ENCODE peak calls at places on chromosome 2, in eight cellular contexts. One of them, this sample, is unnamed.
A peak's percentile ranks its signal among the peaks of the same experiment; 100 is the strongest.

GRCh38 chr2:145874466-145874865 is 1354.5 kb upstream of the ZEB2 start:
- DNase-seq in coronary artery: no peak
- DNase-seq in RWPE1: peak; percentile 4
- DNase-seq in AG04450: peak; percentile 16
- DNase-seq in AG09319: no peak
- DNase-seq in tibial nerve: no peak
- DNase-seq in GM12864: no peak
- DNase-seq in Calu3: no peak
- DNase-seq in this sample: no peak

GRCh38 chr2:230913812-230914211 is 11.2 kb downstream of the GPR55 start:
- DNase-seq in RWPE1: no peak
- DNase-seq in Calu3: no peak
- DNase-seq in tibial nerve: no peak
- DNase-seq in coronary artery: no peak
- DNase-seq in AG04450: no peak
- DNase-seq in GM12864: no peak
- DNase-seq in AG09319: no peak
- DNase-seq in this sample: no peak

GRCh38 chr2:178863856-178864620 is 56.8 kb upstream of the TTN start:
- DNase-seq in Calu3: no peak
- DNase-seq in tibial nerve: no peak
- DNase-seq in AG09319: no peak
- DNase-seq in coronary artery: peak; percentile 82
- DNase-seq in AG04450: no peak
- DNase-seq in GM12864: no peak
- DNase-seq in RWPE1: peak; percentile 9
- DNase-seq in this sample: no peak

GRCh38 chr2:43269706-43270105 is 43.3 kb upstream of the ZFP36L2 start:
- DNase-seq in AG04450: no peak
- DNase-seq in AG09319: peak; percentile 35
- DNase-seq in tibial nerve: peak; percentile 93
- DNase-seq in RWPE1: no peak
- DNase-seq in GM12864: no peak
- DNase-seq in coronary artery: peak; percentile 92
- DNase-seq in Calu3: no peak
- DNase-seq in this sample: no peak

GRCh38 chr2:26175716-26176615 is 3.1 kb downstream of the GAREM2 start:
- DNase-seq in AG09319: no peak
- DNase-seq in AG04450: no peak
- DNase-seq in Calu3: no peak
- DNase-seq in RWPE1: no peak
- DNase-seq in coronary artery: peak; percentile 69
- DNase-seq in tibial nerve: no peak
- DNase-seq in GM12864: no peak
- DNase-seq in this sample: peak; percentile 38

GRCh38 chr2:166106431-166107015 is 21.3 kb downstream of the SCN1A start:
- DNase-seq in Calu3: no peak
- DNase-seq in RWPE1: no peak
- DNase-seq in tibial nerve: no peak
- DNase-seq in GM12864: no peak
- DNase-seq in AG04450: no peak
- DNase-seq in AG09319: no peak
- DNase-seq in coronary artery: no peak
- DNase-seq in this sample: no peak

GRCh38 chr2:69026026-69026425 is 13.0 kb downstream of the ANTXR1 start:
- DNase-seq in AG04450: no peak
- DNase-seq in GM12864: no peak
- DNase-seq in AG09319: no peak
- DNase-seq in Calu3: peak; percentile 66
- DNase-seq in coronary artery: no peak
- DNase-seq in tibial nerve: peak; percentile 60
- DNase-seq in RWPE1: no peak
- DNase-seq in this sample: no peak

GRCh38 chr2:217360781-217361485 is 501.1 kb upstream of the TNP1 start:
- DNase-seq in RWPE1: peak; percentile 83
- DNase-seq in AG04450: peak; percentile 65
- DNase-seq in tibial nerve: peak; percentile 24
- DNase-seq in GM12864: no peak
- DNase-seq in coronary artery: no peak
- DNase-seq in Calu3: no peak
- DNase-seq in AG09319: peak; percentile 40
- DNase-seq in this sample: no peak

GRCh38 chr2:164515746-164516145 is 105.5 kb downstream of the GRB14 start:
- DNase-seq in GM12864: no peak
- DNase-seq in Calu3: no peak
- DNase-seq in AG09319: no peak
- DNase-seq in tibial nerve: no peak
- DNase-seq in coronary artery: no peak
- DNase-seq in AG04450: no peak
- DNase-seq in RWPE1: no peak
- DNase-seq in this sample: no peak

GRCh38 chr2:175973373-175973772 is 28.7 kb downstream of the LNPK start:
- DNase-seq in tibial nerve: no peak
- DNase-seq in Calu3: no peak
- DNase-seq in RWPE1: no peak
- DNase-seq in coronary artery: no peak
- DNase-seq in AG09319: no peak
- DNase-seq in GM12864: no peak
- DNase-seq in AG04450: no peak
- DNase-seq in this sample: no peak

GRCh38 chr2:15874311-15874710 is 66.0 kb upstream of the MYCN start:
- DNase-seq in AG04450: no peak
- DNase-seq in RWPE1: no peak
- DNase-seq in Calu3: no peak
- DNase-seq in GM12864: no peak
- DNase-seq in tibial nerve: no peak
- DNase-seq in AG09319: no peak
- DNase-seq in coronary artery: no peak
- DNase-seq in this sample: no peak

GRCh38 chr2:240814280-240814679 is 5.7 kb downstream of the KIF1A start:
- DNase-seq in AG04450: no peak
- DNase-seq in GM12864: no peak
- DNase-seq in AG09319: no peak
- DNase-seq in tibial nerve: no peak
- DNase-seq in Calu3: no peak
- DNase-seq in coronary artery: no peak
- DNase-seq in RWPE1: no peak
- DNase-seq in this sample: no peak

GRCh38 chr2:219681301-219682290 is 54.2 kb downstream of the SLC4A3 start:
- DNase-seq in GM12864: no peak
- DNase-seq in RWPE1: no peak
- DNase-seq in Calu3: no peak
- DNase-seq in coronary artery: no peak
- DNase-seq in AG04450: no peak
- DNase-seq in tibial nerve: no peak
- DNase-seq in AG09319: no peak
- DNase-seq in this sample: no peak

GRCh38 chr2:42101641-42102605 is 54.1 kb downstream of the PKDCC start:
- DNase-seq in Calu3: peak; percentile 42
- DNase-seq in GM12864: peak; percentile 74
- DNase-seq in AG09319: no peak
- DNase-seq in coronary artery: no peak
- DNase-seq in tibial nerve: peak; percentile 65
- DNase-seq in AG04450: peak; percentile 80
- DNase-seq in RWPE1: no peak
- DNase-seq in this sample: peak; percentile 41

GRCh38 chr2:86002375-86002774 is 103.3 kb downstream of the POLR1A start:
- DNase-seq in tibial nerve: no peak
- DNase-seq in AG09319: no peak
- DNase-seq in Calu3: no peak
- DNase-seq in RWPE1: no peak
- DNase-seq in coronary artery: no peak
- DNase-seq in GM12864: no peak
- DNase-seq in AG04450: no peak
- DNase-seq in this sample: no peak

GRCh38 chr2:200567932-200568331 is 17.9 kb upstream of the AOX1 start:
- DNase-seq in Calu3: no peak
- DNase-seq in RWPE1: no peak
- DNase-seq in coronary artery: no peak
- DNase-seq in AG09319: no peak
- DNase-seq in tibial nerve: no peak
- DNase-seq in AG04450: no peak
- DNase-seq in GM12864: no peak
- DNase-seq in this sample: no peak

GRCh38 chr2:59167514-59167913 is 926.4 kb upstream of the FANCL start:
- DNase-seq in GM12864: no peak
- DNase-seq in AG09319: no peak
- DNase-seq in tibial nerve: no peak
- DNase-seq in RWPE1: no peak
- DNase-seq in coronary artery: no peak
- DNase-seq in Calu3: no peak
- DNase-seq in AG04450: no peak
- DNase-seq in this sample: no peak

GRCh38 chr2:96164459-96165184 is 19.4 kb upstream of the DUSP2 start:
- DNase-seq in AG04450: no peak
- DNase-seq in GM12864: peak; percentile 90
- DNase-seq in RWPE1: no peak
- DNase-seq in tibial nerve: no peak
- DNase-seq in coronary artery: no peak
- DNase-seq in Calu3: no peak
- DNase-seq in AG09319: no peak
- DNase-seq in this sample: no peak

GRCh38 chr2:113251118-113251517 is 27.6 kb downstream of the PAX8 start:
- DNase-seq in tibial nerve: no peak
- DNase-seq in GM12864: no peak
- DNase-seq in AG04450: no peak
- DNase-seq in Calu3: no peak
- DNase-seq in coronary artery: no peak
- DNase-seq in AG09319: no peak
- DNase-seq in RWPE1: no peak
- DNase-seq in this sample: no peak

GRCh38 chr2:57864926-57865325 is 181.7 kb upstream of the VRK2 start:
- DNase-seq in RWPE1: no peak
- DNase-seq in Calu3: no peak
- DNase-seq in AG09319: no peak
- DNase-seq in AG04450: no peak
- DNase-seq in GM12864: no peak
- DNase-seq in tibial nerve: no peak
- DNase-seq in coronary artery: no peak
- DNase-seq in this sample: no peak

GRCh38 chr2:118477111-118477517 is 370.3 kb downstream of the EN1 start:
- DNase-seq in AG04450: no peak
- DNase-seq in AG09319: no peak
- DNase-seq in tibial nerve: no peak
- DNase-seq in coronary artery: no peak
- DNase-seq in Calu3: no peak
- DNase-seq in GM12864: no peak
- DNase-seq in RWPE1: no peak
- DNase-seq in this sample: no peak

GRCh38 chr2:11746807-11747459 is 501 bp downstream of the LPIN1 start:
- DNase-seq in AG09319: no peak
- DNase-seq in tibial nerve: no peak
- DNase-seq in Calu3: no peak
- DNase-seq in AG04450: no peak
- DNase-seq in coronary artery: no peak
- DNase-seq in RWPE1: peak; percentile 45
- DNase-seq in GM12864: no peak
- DNase-seq in this sample: no peak
- TF ChIP-seq CTCF in AG09319: no peak
- TF ChIP-seq CTCF in tibial nerve: no peak
- TF ChIP-seq CTCF in Calu3: no peak
- TF ChIP-seq CTCF in AG04450: no peak
- TF ChIP-seq CTCF in coronary artery: no peak
- TF ChIP-seq CTCF in RWPE1: no peak
- TF ChIP-seq CTCF in GM12864: no peak
- TF ChIP-seq CTCF in this sample: no peak

GRCh38 chr2:168614291-168615018 is 158.4 kb downstream of the CERS6 start:
- DNase-seq in GM12864: no peak
- DNase-seq in tibial nerve: no peak
- DNase-seq in RWPE1: peak; percentile 59
- DNase-seq in coronary artery: no peak
- DNase-seq in AG09319: no peak
- DNase-seq in AG04450: no peak
- DNase-seq in Calu3: no peak
- DNase-seq in this sample: no peak
- TF ChIP-seq CTCF in GM12864: peak; percentile 48
- TF ChIP-seq CTCF in tibial nerve: no peak
- TF ChIP-seq CTCF in RWPE1: no peak
- TF ChIP-seq CTCF in coronary artery: no peak
- TF ChIP-seq CTCF in AG09319: peak; percentile 9
- TF ChIP-seq CTCF in AG04450: peak; percentile 13
- TF ChIP-seq CTCF in Calu3: no peak
- TF ChIP-seq CTCF in this sample: no peak

GRCh38 chr2:193963472-193964119 is 1693.4 kb upstream of the SLC39A10 start:
- DNase-seq in tibial nerve: no peak
- DNase-seq in coronary artery: no peak
- DNase-seq in RWPE1: peak; percentile 2
- DNase-seq in GM12864: no peak
- DNase-seq in AG09319: no peak
- DNase-seq in Calu3: peak; percentile 62
- DNase-seq in AG04450: no peak
- DNase-seq in this sample: no peak
- TF ChIP-seq CTCF in tibial nerve: no peak
- TF ChIP-seq CTCF in coronary artery: no peak
- TF ChIP-seq CTCF in RWPE1: peak; percentile 63
- TF ChIP-seq CTCF in GM12864: peak; percentile 42
- TF ChIP-seq CTCF in AG09319: peak; percentile 21
- TF ChIP-seq CTCF in Calu3: peak; percentile 61
- TF ChIP-seq CTCF in AG04450: peak; percentile 41
- TF ChIP-seq CTCF in this sample: peak; percentile 37

DNA sequence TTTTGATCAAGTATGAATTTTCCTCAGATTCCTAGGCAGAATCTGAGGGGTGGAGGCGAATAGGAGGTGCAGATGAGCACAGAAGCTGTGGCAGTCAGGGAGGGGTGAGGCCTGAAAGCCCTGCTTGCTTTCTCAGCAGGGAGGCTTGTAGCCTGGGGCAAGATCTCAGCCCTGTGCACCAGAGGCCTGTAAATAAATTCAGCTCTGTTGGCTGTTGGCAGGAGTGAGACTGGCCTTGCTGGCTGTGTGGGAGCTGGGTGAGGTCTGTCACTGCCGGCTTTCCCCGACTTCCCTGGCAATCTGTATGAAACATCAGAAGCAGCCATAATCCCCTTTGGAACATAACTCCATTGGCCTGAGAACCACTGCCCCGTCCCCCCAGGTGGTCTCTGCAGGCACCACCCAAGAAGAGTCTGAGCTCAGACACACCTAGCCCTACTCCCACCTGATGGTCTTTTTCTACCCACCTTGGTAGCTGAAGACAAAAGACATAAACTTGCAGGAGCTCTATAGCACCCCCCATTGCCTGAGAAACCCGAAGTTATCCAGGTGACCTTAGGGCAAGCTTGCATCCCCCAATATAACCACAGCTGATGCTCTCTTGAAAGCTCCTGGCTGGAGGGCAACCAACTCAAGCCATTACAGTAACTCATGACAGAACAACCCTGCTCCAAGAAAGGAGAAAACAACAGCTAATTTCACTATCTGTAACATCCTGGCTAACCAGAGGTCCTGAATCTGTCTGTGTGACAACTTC is 32.3 kb downstream of the EVA1A start:
- DNase-seq in coronary artery: no peak
- DNase-seq in GM12864: no peak
- DNase-seq in tibial nerve: no peak
- DNase-seq in RWPE1: no peak
- DNase-seq in AG04450: no peak
- DNase-seq in AG09319: no peak
- DNase-seq in Calu3: no peak
- DNase-seq in this sample: no peak
- TF ChIP-seq CTCF in coronary artery: no peak
- TF ChIP-seq CTCF in GM12864: no peak
- TF ChIP-seq CTCF in tibial nerve: no peak
- TF ChIP-seq CTCF in RWPE1: no peak
- TF ChIP-seq CTCF in AG04450: no peak
- TF ChIP-seq CTCF in AG09319: no peak
- TF ChIP-seq CTCF in Calu3: no peak
- TF ChIP-seq CTCF in this sample: no peak

This sample was measured in mesothelial cell of epicardium.